ENCODE peak calls at places on chromosomes 16 and 17, in ten cellular contexts. Q, T, P, I, Y, W, Z, G, S and D are unnamed samples.

GRCh38 chr17:10797848-10798328 is 6.0 kb downstream of the TMEM238L start:
- DNase-seq in W (no peak), T (no peak), P (no peak), S (no peak), Z (no peak), Q (no peak), I (no peak), Y (peak), G (no peak), D (no peak)

GRCh38 chr17:71316498-71316897 is 804.3 kb upstream of the SOX9 start:
- DNase-seq in G (no peak), T (no peak), Q (no peak), S (no peak), W (no peak), Z (no peak), P (no peak), Y (no peak), I (no peak), D (no peak)

GRCh38 chr16:29806096-29806579 is at the start of gene MAZ:
- DNase-seq in P (no peak), Y (peak), I (no peak), Q (no peak), T (no peak), W (peak), G (no peak), S (peak), Z (no peak), D (peak)

GRCh38 chr17:36593651-36594316 is 2.1 kb downstream of the DHRS11 start:
- DNase-seq in W (no peak), T (no peak), Z (no peak), S (no peak), G (no peak), I (peak), Y (peak), P (no peak), Q (no peak), D (no peak)

GRCh38 chr16:59887856-59888255 is 1153.7 kb upstream of the GOT2 start:
- DNase-seq in T (no peak), P (no peak), G (no peak), I (no peak), Y (no peak), Q (no peak), S (no peak), W (no peak), Z (no peak), D (no peak)

GRCh38 chr16:75131081-75131480 is 14.5 kb upstream of the LDHD start:
- DNase-seq in G (no peak), T (no peak), P (no peak), Y (no peak), Z (no peak), I (no peak), S (no peak), W (no peak), Q (no peak), D (no peak)

GRCh38 chr17:40283662-40284061 is 4.0 kb upstream of the CDC6 start:
- DNase-seq in S (no peak), Q (peak), P (no peak), G (peak), I (no peak), T (peak), Y (peak), W (peak), Z (peak), D (peak)

GRCh38 chr16:82630688-82631087 is 3.9 kb downstream of the CDH13 start:
- DNase-seq in W (no peak), Y (no peak), P (no peak), T (peak), S (no peak), Q (peak), I (no peak), Z (peak), G (peak), D (peak)

GRCh38 chr16:69476920-69477418 is 52.5 kb downstream of the CYB5B start:
- DNase-seq in G (peak), Q (peak), Y (peak), I (no peak), Z (peak), T (peak), S (no peak), W (peak), P (no peak), D (peak)

GRCh38 chr17:6162216-6162615 is 92.0 kb downstream of the WSCD1 start:
- DNase-seq in P (no peak), S (no peak), I (no peak), Y (no peak), Q (no peak), T (no peak), G (no peak), Z (no peak), W (no peak), D (no peak)

GRCh38 chr16:15482068-15482747 is 47.8 kb downstream of the BMERB1 start:
- DNase-seq in Y (peak), I (no peak), W (peak), P (peak), Q (peak), T (peak), G (peak), S (no peak), Z (peak), D (peak)

GRCh38 chr17:2024572-2025219 is 438 bp downstream of the RTN4RL1 start:
- DNase-seq in Y (no peak), S (peak), T (no peak), Z (no peak), W (peak), G (no peak), Q (no peak), I (no peak), P (no peak), D (peak)

GRCh38 chr16:59907671-59908070 is 1173.6 kb upstream of the GOT2 start:
- DNase-seq in T (no peak), P (no peak), Z (no peak), Q (no peak), I (no peak), G (no peak), S (no peak), Y (no peak), W (no peak), D (no peak)

GRCh38 chr16:72934661-72935403 is 113.1 kb downstream of the ZFHX3 start:
- DNase-seq in P (no peak), I (no peak), Y (no peak), W (no peak), Z (no peak), T (peak), S (no peak), Q (peak), G (peak), D (no peak)

GRCh38 chr17:1197781-1198490 is 18.2 kb upstream of the ABR start:
- DNase-seq in G (no peak), Y (peak), I (peak), W (no peak), P (peak), T (peak), Q (peak), Z (no peak), S (peak), D (peak)

GRCh38 chr17:63573634-63574033 is 23.4 kb downstream of the DCAF7 start:
- DNase-seq in S (no peak), I (no peak), G (peak), W (peak), Q (no peak), T (no peak), Y (no peak), Z (no peak), P (no peak), D (peak)

GRCh38 chr17:3919123-3919624 is 2.9 kb upstream of the P2RX1 start:
- DNase-seq in W (no peak), G (no peak), Y (no peak), Z (no peak), S (no peak), T (no peak), I (no peak), Q (no peak), P (no peak), D (no peak)

GRCh38 chr17:57915980-57916757 is 39.0 kb downstream of the CUEDC1 start:
- DNase-seq in Q (no peak), S (no peak), G (no peak), P (no peak), Y (no peak), Z (no peak), I (no peak), T (peak), W (no peak), D (no peak)

GRCh38 chr16:48432136-48432535 is 46.9 kb upstream of the SIAH1 start:
- DNase-seq in I (no peak), W (no peak), T (no peak), P (no peak), Y (no peak), Z (no peak), G (no peak), Q (no peak), S (no peak), D (no peak)

GRCh38 chr16:25138130-25138529 is 26.6 kb downstream of the LCMT1 start:
- DNase-seq in Q (no peak), I (no peak), W (no peak), Z (no peak), Y (no peak), G (no peak), T (no peak), P (no peak), S (no peak), D (no peak)

GRCh38 chr16:31333686-31334649 is 21.0 kb upstream of the ITGAX start:
- DNase-seq in Q (peak), G (peak), Y (peak), W (peak), I (no peak), T (no peak), Z (no peak), P (no peak), S (no peak), D (peak)

GRCh38 chr17:77691216-77692085 is 267.1 kb upstream of the TNRC6C start:
- DNase-seq in P (no peak), Y (no peak), I (no peak), G (no peak), Q (no peak), Z (no peak), T (no peak), S (no peak), W (no peak), D (no peak)

GRCh38 chr16:58264007-58264406 is 30.8 kb downstream of the PRSS54 start:
- DNase-seq in P (no peak), Z (no peak), S (no peak), W (no peak), Y (no peak), T (no peak), I (no peak), G (no peak), Q (no peak), D (no peak)

GRCh38 chr17:44307387-44308186 is 814 bp upstream of the RUNDC3A start:
- DNase-seq in P (no peak), G (peak), T (no peak), Q (no peak), I (no peak), Y (peak), W (peak), S (peak), Z (no peak), D (peak)

GRCh38 chr17:70905796-70906195 is 736.5 kb downstream of the KCNJ2 start:
- DNase-seq in W (peak), P (no peak), Q (peak), S (no peak), G (peak), Y (peak), Z (no peak), T (peak), I (no peak), D (peak)

GRCh38 chr16:84065536-84066132 is 23.0 kb upstream of the SLC38A8 start:
- DNase-seq in Y (peak), P (peak), I (no peak), G (peak), Z (peak), Q (peak), W (peak), S (no peak), T (peak), D (peak)

GRCh38 chr17:17724307-17724921 is 43.2 kb downstream of the RAI1 start:
- DNase-seq in P (no peak), S (peak), Q (peak), Z (peak), Y (peak), T (peak), G (peak), W (no peak), I (no peak), D (peak)

GRCh38 chr17:32350662-32351418 is 883 bp downstream of the ZNF207 start:
- DNase-seq in I (no peak), G (peak), T (peak), Q (peak), P (peak), Z (peak), Y (peak), W (peak), S (no peak), D (peak)

GRCh38 chr17:62781356-62781755 is 26.8 kb downstream of the MARCHF10 start:
- DNase-seq in T (peak), W (no peak), Z (no peak), Y (no peak), S (no peak), G (peak), I (no peak), Q (peak), P (no peak), D (peak)

GRCh38 chr16:57999971-58000705 is at the start of gene ZNF319:
- DNase-seq in Y (no peak), Q (no peak), Z (no peak), T (no peak), I (peak), G (no peak), W (no peak), P (no peak), S (no peak), D (no peak)

GRCh38 chr17:64218066-64218465 is 45.0 kb downstream of the TEX2 start:
- DNase-seq in Q (no peak), I (no peak), W (no peak), P (no peak), G (no peak), Y (no peak), S (no peak), T (no peak), Z (no peak), D (no peak)

GRCh38 chr16:87854053-87854906 is 15.0 kb downstream of the SLC7A5 start:
- DNase-seq in Z (no peak), Y (peak), G (no peak), I (no peak), T (peak), P (no peak), Q (no peak), S (peak), W (peak), D (peak)

GRCh38 chr16:48053346-48053745 is 102.4 kb downstream of the ABCC12 start:
- DNase-seq in I (peak), S (no peak), Z (peak), T (peak), Q (peak), W (no peak), G (peak), P (no peak), Y (peak), D (peak)

DNA sequence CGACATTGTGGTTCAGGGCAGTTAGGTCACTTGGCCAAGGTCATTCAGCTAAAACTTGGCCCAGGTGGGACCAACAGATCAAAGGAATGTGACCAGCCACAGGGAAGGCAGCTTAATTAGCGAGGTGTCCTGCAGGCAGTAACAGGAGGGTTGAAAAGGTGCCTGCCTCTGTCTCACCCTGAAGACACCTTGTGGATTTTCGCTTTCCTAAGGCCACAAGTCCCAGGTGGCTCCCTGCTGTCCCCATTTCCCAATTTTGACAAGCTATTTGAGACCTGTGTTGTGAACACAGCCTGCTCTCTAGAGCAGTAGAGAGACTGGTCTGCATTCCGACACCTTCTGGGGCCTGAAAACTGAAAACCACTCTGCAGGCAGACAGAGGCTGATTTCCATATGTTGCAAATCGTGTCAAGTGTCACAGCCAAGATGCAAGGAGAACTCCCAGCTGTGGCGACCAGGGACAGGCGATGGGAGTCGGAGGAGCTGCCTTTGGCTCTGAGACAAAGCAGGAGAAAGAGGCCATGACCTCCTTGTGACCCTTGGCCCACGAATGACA is 593.1 kb upstream of the CDH5 start:
- DNase-seq in S (no peak), Y (no peak), G (no peak), I (no peak), P (no peak), Q (no peak), W (no peak), T (no peak), Z (no peak), D (no peak)
- H3K4me3 ChIP-seq in S (no peak), Y (no peak), G (no peak), I (no peak), P (no peak), Q (no peak), W (no peak), T (no peak), Z (no peak), D (no peak)

GRCh38 chr16:6177781-6178180 is 1080.2 kb upstream of the EEF2KMT start:
- DNase-seq in I (no peak), Y (no peak), G (no peak), W (no peak), T (no peak), S (no peak), Z (no peak), P (no peak), Q (no peak), D (no peak)
- TF ChIP-seq CTCF in I (no peak), Y (no peak), G (no peak), W (no peak), T (no peak), S (no peak), Z (no peak), P (no peak), Q (no peak), D (no peak)

DNA sequence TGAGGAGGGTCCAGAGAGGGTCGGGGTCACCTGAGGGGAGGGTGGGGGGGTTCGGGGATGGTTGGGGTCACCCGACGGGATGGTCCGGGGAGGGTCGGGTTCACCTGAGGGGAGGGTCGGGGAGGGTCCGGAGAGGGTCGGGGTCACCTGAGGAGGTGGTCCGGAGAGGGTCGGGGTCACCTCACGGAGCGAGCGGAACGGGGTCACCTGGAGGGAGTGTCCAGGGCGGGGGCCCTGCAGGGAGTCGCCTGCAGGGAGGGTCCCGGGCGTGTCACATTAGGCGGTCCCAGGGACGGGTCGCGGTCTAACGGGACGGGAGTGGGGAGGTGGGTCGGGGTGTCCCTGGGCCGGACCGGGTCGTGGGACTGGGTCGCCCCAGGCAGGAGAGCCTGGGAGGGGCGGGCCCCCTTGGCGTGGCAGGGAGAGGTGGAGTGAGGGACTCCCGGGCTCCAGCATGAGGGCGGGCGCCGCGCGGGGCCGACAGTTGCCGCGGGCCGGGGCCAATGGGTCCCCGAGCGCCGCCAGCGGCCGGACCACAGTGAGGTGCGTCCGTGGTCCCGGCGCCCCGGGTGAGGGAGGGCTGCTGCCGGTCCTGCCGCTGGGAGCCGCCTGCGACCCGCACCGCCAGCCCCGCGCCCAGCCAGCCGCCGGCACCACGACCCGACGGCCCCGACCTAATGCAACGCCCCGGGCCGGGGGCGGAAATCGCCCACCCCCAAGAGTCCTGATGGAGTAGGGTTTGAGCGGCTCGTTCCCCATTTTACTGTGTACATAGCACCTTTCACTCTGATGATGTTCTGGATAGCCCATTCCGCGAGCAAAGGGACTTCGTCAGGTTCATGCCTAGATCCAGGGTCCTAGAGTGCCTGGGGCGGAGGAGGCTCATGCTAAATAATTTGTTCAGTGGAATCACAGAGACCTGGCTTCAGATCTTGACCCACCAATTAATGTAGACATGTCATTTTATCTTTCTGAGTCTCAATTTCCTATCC is 1.2 kb upstream of the ABCA3 start:
- DNase-seq in I (peak), S (peak), T (no peak), Q (no peak), G (no peak), Y (no peak), W (no peak), Z (no peak), P (no peak), D (no peak)
- H3K4me3 ChIP-seq in I (no peak), S (peak), T (no peak), Q (no peak), G (no peak), Y (no peak), W (no peak), Z (no peak), P (peak), D (no peak)

GRCh38 chr16:56737539-56737938 is 7.6 kb downstream of the NUP93 start:
- DNase-seq in T (no peak), S (no peak), I (no peak), Q (no peak), G (no peak), P (no peak), Y (no peak), W (no peak), Z (no peak), D (no peak)
- TF ChIP-seq CTCF in T (no peak), S (no peak), I (no peak), Q (no peak), G (peak), P (no peak), Y (no peak), W (no peak), Z (no peak), D (no peak)

GRCh38 chr16:8753411-8754054 is 43.9 kb downstream of the TMEM186 start:
- DNase-seq in I (no peak), T (no peak), S (no peak), Q (no peak), Y (peak), W (no peak), G (no peak), P (peak), Z (no peak), D (no peak)
- H3K4me3 ChIP-seq in I (no peak), T (no peak), S (no peak), Q (no peak), Y (no peak), W (no peak), G (no peak), P (no peak), Z (no peak), D (no peak)

DNA sequence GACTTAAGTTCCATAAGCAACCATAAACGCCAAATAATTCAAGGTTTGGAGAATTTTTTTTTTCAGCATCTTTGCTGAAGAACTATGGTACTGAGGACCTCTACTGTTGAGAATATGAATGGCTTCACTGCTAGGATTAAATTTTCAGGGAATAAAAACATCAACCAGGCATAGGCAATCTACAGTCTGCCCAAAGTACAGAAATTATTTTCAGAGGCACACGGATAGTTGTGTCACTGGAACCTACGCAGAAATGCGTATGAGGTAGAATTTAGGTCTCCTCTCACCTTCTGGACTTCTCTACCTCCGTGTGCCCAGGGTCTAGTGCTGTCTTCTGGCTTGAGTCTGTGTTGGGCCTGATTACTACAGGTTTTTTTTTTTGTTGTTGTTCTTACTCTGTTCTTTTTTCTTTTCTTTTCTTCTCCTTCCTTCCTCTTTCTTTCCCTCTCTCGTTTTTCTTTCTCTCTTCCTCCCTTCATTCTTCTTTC is 39.7 kb downstream of the NACA2 start:
- DNase-seq in T (peak), W (peak), G (peak), P (no peak), S (no peak), I (no peak), Y (peak), Z (peak), Q (peak), D (peak)
- TF ChIP-seq CTCF in T (peak), W (peak), G (peak), P (peak), S (peak), I (peak), Y (peak), Z (peak), Q (peak), D (peak)